ENCODE peak calls at places on chromosomes 13 and 19, in four cellular contexts. K is choroid plexus epithelial cell, Q is mucosa of descending colon, C is ovary. J is an unnamed sample.
A peak's percentile ranks its signal among the peaks of the same experiment; 100 is the strongest.

GRCh38 chr19:35142531-35143230 is 374 bp upstream of the FXYD7 start:
- DNase-seq in K (peak; percentile 40), Q (peak; percentile 74), C (peak; percentile 71), J (no peak)

GRCh38 chr19:46288896-46289588 is 7.8 kb upstream of the HIF3A start:
- DNase-seq in Q (no peak), C (no peak), K (peak; percentile 97), J (no peak)

GRCh38 chr13:89057862-89058261 is 1386.7 kb downstream of the SLITRK5 start:
- DNase-seq in Q (no peak), C (no peak), K (no peak), J (no peak)

GRCh38 chr13:110127986-110128511 is 178.9 kb downstream of the COL4A1 start:
- DNase-seq in C (no peak), Q (no peak), K (peak; percentile 64), J (no peak)

GRCh38 chr13:70388935-70389334 is 280.7 kb upstream of the KLHL1 start:
- DNase-seq in K (no peak), C (no peak), Q (no peak), J (no peak)

GRCh38 chr13:111210082-111210481 is 95.0 kb downstream of the ARHGEF7 start:
- DNase-seq in Q (no peak), K (no peak), C (no peak), J (no peak)

GRCh38 chr13:41018583-41018909 is 570 bp downstream of the ELF1 start:
- DNase-seq in K (no peak), Q (no peak), C (no peak), J (no peak)

GRCh38 chr19:38039966-38040365 is 133.0 kb downstream of the SIPA1L3 start:
- DNase-seq in Q (no peak), C (no peak), K (peak; percentile 67), J (no peak)

GRCh38 chr13:49791214-49791752 is 1.2 kb downstream of the KPNA3 start:
- DNase-seq in Q (no peak), C (no peak), K (peak; percentile 55), J (peak; percentile 34)

GRCh38 chr13:110501188-110501587 is 60.3 kb downstream of the RAB20 start:
- DNase-seq in K (no peak), C (no peak), Q (no peak), J (no peak)

GRCh38 chr13:50691682-50692263 is 151.7 kb downstream of the DLEU7 start:
- DNase-seq in C (no peak), Q (no peak), K (no peak), J (no peak)

GRCh38 chr19:43229315-43229714 is 23.9 kb upstream of the PSG4 start:
- DNase-seq in K (no peak), Q (no peak), C (no peak), J (peak; percentile 28)

GRCh38 chr13:57629391-57629804 is 2.1 kb upstream of the PCDH17 start:
- DNase-seq in Q (no peak), C (no peak), K (no peak), J (no peak)
- H3K4me3 ChIP-seq in Q (no peak overlapping the region), C (peak overlapping the region; percentile 14), K (peak overlapping the region; percentile 48), J (no peak overlapping the region)

GRCh38 chr19:19384486-19384885 is 21.0 kb upstream of the GATAD2A start:
- DNase-seq in C (no peak), Q (no peak), K (no peak), J (no peak)
- H3K4me3 ChIP-seq in C (peak overlapping the region; percentile 55), Q (no peak overlapping the region), K (peak overlapping the region; percentile 57), J (peak overlapping the region; percentile 61)

DNA sequence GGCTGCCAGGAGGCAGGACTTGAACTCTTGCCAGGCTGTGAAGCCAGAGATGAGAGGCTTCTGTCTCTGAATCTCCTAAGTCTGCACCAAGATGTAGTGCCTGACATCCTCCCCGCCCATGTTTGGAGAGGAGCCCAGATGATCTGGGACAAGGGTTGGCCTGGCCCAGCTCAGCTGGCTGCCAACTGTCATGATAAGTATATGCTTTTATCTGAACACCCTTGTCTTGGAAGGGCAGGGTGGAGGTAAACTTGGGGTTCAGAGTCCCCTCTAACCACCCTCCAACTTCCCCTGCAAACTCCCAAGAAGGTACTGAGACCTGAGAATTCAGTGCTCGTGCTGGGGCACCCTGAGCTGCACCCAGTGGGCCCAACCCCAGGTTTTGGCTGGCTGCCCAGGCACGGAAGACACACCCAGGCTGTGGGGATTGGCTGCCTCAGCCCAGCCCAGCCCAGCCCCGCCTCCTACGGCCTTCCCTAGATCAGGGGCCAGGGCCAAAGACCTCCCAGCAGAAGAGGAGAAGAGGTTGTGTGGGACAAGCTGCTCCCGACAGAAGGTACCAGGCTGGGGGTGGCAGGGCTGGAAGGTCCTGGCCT is at the start of gene CYP4F12:
- DNase-seq in K (no peak), Q (peak; percentile 96), C (peak; percentile 78), J (peak; percentile 24)
- H3K4me3 ChIP-seq in K (no peak within 1 kb of the TSS), Q (no peak within 1 kb of the TSS), C (no peak within 1 kb of the TSS), J (no peak within 1 kb of the TSS)

GRCh38 chr13:61135583-61135982 is 280.1 kb downstream of the PCDH20 start:
- DNase-seq in Q (no peak), C (no peak), K (no peak), J (no peak)

GRCh38 chr13:61136515-61136914 is 279.1 kb downstream of the PCDH20 start:
- DNase-seq in C (no peak), K (no peak), Q (no peak), J (no peak)

GRCh38 chr13:61138857-61139256 is 276.8 kb downstream of the PCDH20 start:
- DNase-seq in K (no peak), Q (no peak), C (no peak), J (no peak)

GRCh38 chr13:61136101-61136500 is 279.5 kb downstream of the PCDH20 start:
- DNase-seq in C (no peak), Q (no peak), K (no peak), J (no peak)
- H3K4me3 ChIP-seq in C (no peak overlapping the region), Q (no peak overlapping the region), K (no peak overlapping the region), J (no peak overlapping the region)

GRCh38 chr19:19711306-19711933 is 21.5 kb downstream of the ZNF14 start:
- DNase-seq in K (no peak), Q (no peak), C (no peak), J (no peak)

GRCh38 chr19:19704836-19705235 is 28.1 kb downstream of the ZNF14 start:
- DNase-seq in Q (no peak), K (no peak), C (no peak), J (no peak)

GRCh38 chr19:19711934-19712828 is 20.7 kb downstream of the ZNF14 start:
- DNase-seq in K (no peak), C (no peak), Q (no peak), J (no peak)

DNA sequence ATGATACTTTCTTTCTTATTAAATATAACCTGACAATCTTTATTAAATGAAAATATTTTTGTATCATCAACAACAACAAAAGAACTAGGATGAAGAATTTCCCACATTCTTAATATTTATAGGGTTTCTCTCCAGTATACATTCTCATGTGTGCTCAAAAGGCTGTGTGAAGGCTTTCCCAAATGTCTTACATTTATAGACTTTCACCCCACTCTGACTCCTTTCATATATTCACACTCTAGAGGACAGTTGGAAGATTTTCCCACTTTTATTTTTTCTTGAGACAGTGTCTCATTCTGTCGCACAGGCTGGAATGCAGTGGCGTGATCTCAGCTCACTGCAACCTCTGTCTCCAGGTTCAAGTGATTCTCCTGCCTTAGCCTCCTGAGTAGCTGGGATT is 22.4 kb downstream of the ZNF14 start:
- DNase-seq in K (no peak), Q (no peak), C (no peak), J (no peak)
- H3K4me3 ChIP-seq in K (no peak overlapping the region), Q (no peak overlapping the region), C (no peak overlapping the region), J (no peak overlapping the region)

GRCh38 chr19:14567079-14567478 is 4.8 kb downstream of the NDUFB7 start:
- DNase-seq in Q (no peak), C (no peak), K (no peak), J (no peak)
- H3K4me3 ChIP-seq in Q (no peak overlapping the region), C (no peak overlapping the region), K (no peak overlapping the region), J (no peak overlapping the region)

GRCh38 chr13:20190481-20191310 is 2.0 kb downstream of the GJB2 start:
- DNase-seq in K (peak; percentile 15), C (no peak), Q (no peak), J (no peak)

GRCh38 chr13:20193142-20193923 is 595 bp upstream of the GJB2 start:
- DNase-seq in Q (peak; percentile 31), C (no peak), K (no peak), J (no peak)

GRCh38 chr13:20191902-20192469 is 752 bp downstream of the GJB2 start:
- DNase-seq in C (no peak), Q (peak; percentile 64), K (peak; percentile 31), J (no peak)

GRCh38 chr13:20192470-20193141 is at the start of gene GJB2:
- DNase-seq in K (no peak), Q (peak; percentile 81), C (no peak), J (no peak)

DNA sequence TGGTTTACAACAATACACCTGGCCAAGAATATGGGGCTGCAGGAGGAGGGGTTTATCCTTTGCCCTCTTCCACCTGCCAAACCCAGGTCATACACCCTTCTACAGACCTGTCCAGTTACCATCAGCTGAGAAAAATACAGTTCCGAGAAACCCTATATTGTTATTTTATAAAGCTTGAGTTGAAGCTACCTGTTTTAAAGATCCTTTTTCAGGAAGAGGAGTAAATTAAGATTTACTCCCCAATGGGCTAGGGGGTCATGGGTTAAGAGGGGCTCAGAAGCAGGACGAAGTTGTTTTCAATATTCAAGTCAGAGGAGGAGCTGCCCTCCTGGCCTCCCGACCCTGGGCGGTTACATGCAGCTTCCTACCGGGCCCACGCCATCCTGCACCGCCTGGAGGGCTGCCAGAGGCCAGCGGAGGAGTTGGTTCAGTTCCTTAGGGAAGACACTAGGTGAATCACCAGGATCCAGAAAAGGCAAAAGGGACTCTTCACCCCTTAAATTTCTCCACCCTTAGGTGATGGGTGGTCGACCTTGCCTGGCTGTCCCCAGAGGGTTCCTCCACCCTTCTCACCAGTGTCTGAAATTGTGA is 1.3 kb downstream of the GJB2 start:
- DNase-seq in C (no peak), Q (peak; percentile 86), K (no peak), J (no peak)
- H3K4me3 ChIP-seq in C (no peak overlapping the region), Q (no peak overlapping the region), K (peak overlapping the region; percentile 45), J (no peak overlapping the region)

GRCh38 chr19:32196690-32197420 is 148.6 kb upstream of the ZNF507 start:
- DNase-seq in K (no peak), C (no peak), Q (no peak), J (no peak)

GRCh38 chr19:32189956-32190706 is 155.3 kb upstream of the ZNF507 start:
- DNase-seq in Q (no peak), K (no peak), C (no peak), J (no peak)

GRCh38 chr19:32188921-32189320 is 156.5 kb upstream of the ZNF507 start:
- DNase-seq in C (no peak), K (no peak), Q (no peak), J (no peak)

GRCh38 chr19:32195706-32196610 is 149.5 kb upstream of the ZNF507 start:
- DNase-seq in K (no peak), C (no peak), Q (no peak), J (no peak)

DNA sequence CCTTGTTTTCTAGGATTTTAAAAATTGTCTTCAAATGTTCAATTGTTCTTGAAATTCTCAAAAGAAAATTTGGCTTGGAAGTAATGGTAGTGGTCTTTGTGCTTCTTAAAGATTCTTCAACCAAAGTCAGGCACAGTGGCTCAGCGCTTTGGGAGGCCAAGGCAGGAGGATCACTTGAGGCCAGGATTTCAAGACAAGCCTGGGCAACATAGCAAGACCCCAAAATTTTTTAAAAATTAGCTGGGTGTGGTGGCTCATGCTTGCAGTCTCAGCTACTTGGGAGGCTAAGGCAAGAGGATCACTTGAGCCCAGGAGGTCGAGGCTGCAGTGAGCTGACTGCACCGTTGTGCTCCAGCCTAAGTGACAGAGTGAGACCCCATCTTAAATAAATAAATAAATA is 153.5 kb upstream of the ZNF507 start:
- DNase-seq in K (no peak), Q (no peak), C (no peak), J (no peak)
- H3K4me3 ChIP-seq in K (no peak overlapping the region), Q (no peak overlapping the region), C (no peak overlapping the region), J (no peak overlapping the region)

J was measured in Jurkat, Clone E6-1.